ENCODE peak calls at places on chromosomes 5 and 9, in eight cellular contexts. One of them, this sample, is unnamed.

GRCh38 chr9:112332977-112333638 is at the start of gene PTBP3:
- DNase-seq in dermis blood vessel endothelial cell: peak
- DNase-seq in GM19239: peak
- DNase-seq in left cardiac atrium: peak
- DNase-seq in Right ventricle myocardium inferior: peak
- DNase-seq in activated CD4-positive, alpha-beta T cell treated with anti-CD3 and anti-CD28 coated beads, Interleukin-2, amount 50 U/mL, for 1 hour: peak
- DNase-seq in HS-27A: no peak
- DNase-seq in fibroblast of mammary gland: peak
- DNase-seq in this sample: peak

GRCh38 chr9:121985792-121986494 is 107.2 kb downstream of the TTLL11 start:
- DNase-seq in activated CD4-positive, alpha-beta T cell treated with anti-CD3 and anti-CD28 coated beads, Interleukin-2, amount 50 U/mL, for 1 hour: no peak
- DNase-seq in fibroblast of mammary gland: no peak
- DNase-seq in GM19239: no peak
- DNase-seq in left cardiac atrium: peak
- DNase-seq in dermis blood vessel endothelial cell: no peak
- DNase-seq in HS-27A: no peak
- DNase-seq in Right ventricle myocardium inferior: peak
- DNase-seq in this sample: no peak

GRCh38 chr9:11141357-11141756 is 528.6 kb upstream of the PTPRD start:
- DNase-seq in HS-27A: no peak
- DNase-seq in fibroblast of mammary gland: peak
- DNase-seq in GM19239: no peak
- DNase-seq in Right ventricle myocardium inferior: no peak
- DNase-seq in dermis blood vessel endothelial cell: no peak
- DNase-seq in left cardiac atrium: no peak
- DNase-seq in activated CD4-positive, alpha-beta T cell treated with anti-CD3 and anti-CD28 coated beads, Interleukin-2, amount 50 U/mL, for 1 hour: no peak
- DNase-seq in this sample: no peak

GRCh38 chr9:112360047-112360804 is 19.7 kb upstream of the HSDL2 start:
- DNase-seq in Right ventricle myocardium inferior: no peak
- DNase-seq in HS-27A: no peak
- DNase-seq in left cardiac atrium: no peak
- DNase-seq in activated CD4-positive, alpha-beta T cell treated with anti-CD3 and anti-CD28 coated beads, Interleukin-2, amount 50 U/mL, for 1 hour: no peak
- DNase-seq in fibroblast of mammary gland: peak
- DNase-seq in dermis blood vessel endothelial cell: peak
- DNase-seq in GM19239: no peak
- DNase-seq in this sample: no peak

GRCh38 chr9:135707449-135708138 is 5.6 kb downstream of the KCNT1 start:
- DNase-seq in left cardiac atrium: no peak
- DNase-seq in activated CD4-positive, alpha-beta T cell treated with anti-CD3 and anti-CD28 coated beads, Interleukin-2, amount 50 U/mL, for 1 hour: no peak
- DNase-seq in HS-27A: no peak
- DNase-seq in fibroblast of mammary gland: no peak
- DNase-seq in GM19239: no peak
- DNase-seq in Right ventricle myocardium inferior: no peak
- DNase-seq in dermis blood vessel endothelial cell: no peak
- DNase-seq in this sample: no peak

GRCh38 chr5:4413996-4414395 is 726.1 kb upstream of the ADAMTS16 start:
- DNase-seq in activated CD4-positive, alpha-beta T cell treated with anti-CD3 and anti-CD28 coated beads, Interleukin-2, amount 50 U/mL, for 1 hour: no peak
- DNase-seq in dermis blood vessel endothelial cell: no peak
- DNase-seq in HS-27A: no peak
- DNase-seq in GM19239: no peak
- DNase-seq in left cardiac atrium: no peak
- DNase-seq in fibroblast of mammary gland: no peak
- DNase-seq in Right ventricle myocardium inferior: no peak
- DNase-seq in this sample: no peak

GRCh38 chr5:177982072-177982727 is 13.8 kb downstream of the PROP1 start:
- DNase-seq in left cardiac atrium: no peak
- DNase-seq in HS-27A: no peak
- DNase-seq in dermis blood vessel endothelial cell: no peak
- DNase-seq in GM19239: no peak
- DNase-seq in Right ventricle myocardium inferior: no peak
- DNase-seq in activated CD4-positive, alpha-beta T cell treated with anti-CD3 and anti-CD28 coated beads, Interleukin-2, amount 50 U/mL, for 1 hour: peak
- DNase-seq in fibroblast of mammary gland: peak
- DNase-seq in this sample: no peak

GRCh38 chr5:140114341-140115185 is 654 bp downstream of the PURA start:
- DNase-seq in dermis blood vessel endothelial cell: peak
- DNase-seq in activated CD4-positive, alpha-beta T cell treated with anti-CD3 and anti-CD28 coated beads, Interleukin-2, amount 50 U/mL, for 1 hour: peak
- DNase-seq in Right ventricle myocardium inferior: peak
- DNase-seq in GM19239: no peak
- DNase-seq in left cardiac atrium: peak
- DNase-seq in fibroblast of mammary gland: peak
- DNase-seq in HS-27A: no peak
- DNase-seq in this sample: peak

GRCh38 chr9:111632051-111632450 is 917 bp downstream of the DNAJC25 start:
- DNase-seq in left cardiac atrium: no peak
- DNase-seq in GM19239: no peak
- DNase-seq in HS-27A: no peak
- DNase-seq in fibroblast of mammary gland: peak
- DNase-seq in dermis blood vessel endothelial cell: peak
- DNase-seq in activated CD4-positive, alpha-beta T cell treated with anti-CD3 and anti-CD28 coated beads, Interleukin-2, amount 50 U/mL, for 1 hour: no peak
- DNase-seq in Right ventricle myocardium inferior: no peak
- DNase-seq in this sample: no peak

GRCh38 chr5:81253875-81254274 is 20.8 kb downstream of the CKMT2 start:
- DNase-seq in activated CD4-positive, alpha-beta T cell treated with anti-CD3 and anti-CD28 coated beads, Interleukin-2, amount 50 U/mL, for 1 hour: no peak
- DNase-seq in fibroblast of mammary gland: no peak
- DNase-seq in Right ventricle myocardium inferior: no peak
- DNase-seq in dermis blood vessel endothelial cell: no peak
- DNase-seq in left cardiac atrium: no peak
- DNase-seq in GM19239: no peak
- DNase-seq in HS-27A: no peak
- DNase-seq in this sample: no peak

GRCh38 chr9:26310294-26310693 is 582.3 kb downstream of the CAAP1 start:
- DNase-seq in activated CD4-positive, alpha-beta T cell treated with anti-CD3 and anti-CD28 coated beads, Interleukin-2, amount 50 U/mL, for 1 hour: no peak
- DNase-seq in Right ventricle myocardium inferior: no peak
- DNase-seq in GM19239: no peak
- DNase-seq in HS-27A: no peak
- DNase-seq in dermis blood vessel endothelial cell: peak
- DNase-seq in left cardiac atrium: no peak
- DNase-seq in fibroblast of mammary gland: peak
- DNase-seq in this sample: no peak

GRCh38 chr5:79695501-79695900 is 5.9 kb downstream of the CMYA5 start:
- DNase-seq in dermis blood vessel endothelial cell: no peak
- DNase-seq in left cardiac atrium: no peak
- DNase-seq in fibroblast of mammary gland: no peak
- DNase-seq in HS-27A: no peak
- DNase-seq in activated CD4-positive, alpha-beta T cell treated with anti-CD3 and anti-CD28 coated beads, Interleukin-2, amount 50 U/mL, for 1 hour: no peak
- DNase-seq in Right ventricle myocardium inferior: no peak
- DNase-seq in GM19239: no peak
- DNase-seq in this sample: no peak

GRCh38 chr9:127384901-127385300 is 12.1 kb upstream of the SLC2A8 start:
- DNase-seq in fibroblast of mammary gland: no peak
- DNase-seq in GM19239: no peak
- DNase-seq in HS-27A: no peak
- DNase-seq in Right ventricle myocardium inferior: no peak
- DNase-seq in activated CD4-positive, alpha-beta T cell treated with anti-CD3 and anti-CD28 coated beads, Interleukin-2, amount 50 U/mL, for 1 hour: no peak
- DNase-seq in dermis blood vessel endothelial cell: no peak
- DNase-seq in left cardiac atrium: no peak
- DNase-seq in this sample: no peak

GRCh38 chr9:97109194-97109811 is 70.4 kb upstream of the CTSV start:
- DNase-seq in left cardiac atrium: peak
- DNase-seq in HS-27A: no peak
- DNase-seq in activated CD4-positive, alpha-beta T cell treated with anti-CD3 and anti-CD28 coated beads, Interleukin-2, amount 50 U/mL, for 1 hour: no peak
- DNase-seq in fibroblast of mammary gland: peak
- DNase-seq in GM19239: no peak
- DNase-seq in dermis blood vessel endothelial cell: peak
- DNase-seq in Right ventricle myocardium inferior: no peak
- DNase-seq in this sample: peak

GRCh38 chr5:95725937-95726810 is 5.0 kb upstream of the RHOBTB3 start:
- DNase-seq in dermis blood vessel endothelial cell: no peak
- DNase-seq in Right ventricle myocardium inferior: no peak
- DNase-seq in activated CD4-positive, alpha-beta T cell treated with anti-CD3 and anti-CD28 coated beads, Interleukin-2, amount 50 U/mL, for 1 hour: no peak
- DNase-seq in HS-27A: no peak
- DNase-seq in fibroblast of mammary gland: no peak
- DNase-seq in GM19239: no peak
- DNase-seq in left cardiac atrium: no peak
- DNase-seq in this sample: no peak

GRCh38 chr5:73375949-73376348 is 72.6 kb downstream of the FOXD1 start:
- DNase-seq in HS-27A: no peak
- DNase-seq in activated CD4-positive, alpha-beta T cell treated with anti-CD3 and anti-CD28 coated beads, Interleukin-2, amount 50 U/mL, for 1 hour: no peak
- DNase-seq in Right ventricle myocardium inferior: no peak
- DNase-seq in fibroblast of mammary gland: no peak
- DNase-seq in dermis blood vessel endothelial cell: no peak
- DNase-seq in GM19239: no peak
- DNase-seq in left cardiac atrium: no peak
- DNase-seq in this sample: no peak

GRCh38 chr9:131180454-131180853 is 55.1 kb downstream of the NUP214 start:
- DNase-seq in fibroblast of mammary gland: peak
- DNase-seq in activated CD4-positive, alpha-beta T cell treated with anti-CD3 and anti-CD28 coated beads, Interleukin-2, amount 50 U/mL, for 1 hour: no peak
- DNase-seq in Right ventricle myocardium inferior: no peak
- DNase-seq in dermis blood vessel endothelial cell: no peak
- DNase-seq in left cardiac atrium: no peak
- DNase-seq in GM19239: no peak
- DNase-seq in HS-27A: peak
- DNase-seq in this sample: no peak

GRCh38 chr5:77368367-77368766 is 123.7 kb downstream of the WDR41 start:
- DNase-seq in activated CD4-positive, alpha-beta T cell treated with anti-CD3 and anti-CD28 coated beads, Interleukin-2, amount 50 U/mL, for 1 hour: no peak
- DNase-seq in Right ventricle myocardium inferior: no peak
- DNase-seq in GM19239: no peak
- DNase-seq in fibroblast of mammary gland: no peak
- DNase-seq in dermis blood vessel endothelial cell: no peak
- DNase-seq in left cardiac atrium: peak
- DNase-seq in HS-27A: no peak
- DNase-seq in this sample: no peak

GRCh38 chr5:78824826-78825225 is 160.3 kb downstream of the ARSB start:
- DNase-seq in dermis blood vessel endothelial cell: no peak
- DNase-seq in HS-27A: no peak
- DNase-seq in Right ventricle myocardium inferior: no peak
- DNase-seq in left cardiac atrium: no peak
- DNase-seq in activated CD4-positive, alpha-beta T cell treated with anti-CD3 and anti-CD28 coated beads, Interleukin-2, amount 50 U/mL, for 1 hour: no peak
- DNase-seq in GM19239: no peak
- DNase-seq in fibroblast of mammary gland: peak
- DNase-seq in this sample: no peak

GRCh38 chr5:180335614-180336233 is 17.4 kb downstream of the GFPT2 start:
- DNase-seq in dermis blood vessel endothelial cell: no peak
- DNase-seq in activated CD4-positive, alpha-beta T cell treated with anti-CD3 and anti-CD28 coated beads, Interleukin-2, amount 50 U/mL, for 1 hour: no peak
- DNase-seq in Right ventricle myocardium inferior: no peak
- DNase-seq in fibroblast of mammary gland: no peak
- DNase-seq in HS-27A: no peak
- DNase-seq in left cardiac atrium: no peak
- DNase-seq in GM19239: no peak
- DNase-seq in this sample: no peak

GRCh38 chr5:173328896-173329369 is 719 bp upstream of the STC2 start:
- DNase-seq in GM19239: no peak
- DNase-seq in dermis blood vessel endothelial cell: peak
- DNase-seq in fibroblast of mammary gland: peak
- DNase-seq in HS-27A: no peak
- DNase-seq in Right ventricle myocardium inferior: no peak
- DNase-seq in left cardiac atrium: no peak
- DNase-seq in activated CD4-positive, alpha-beta T cell treated with anti-CD3 and anti-CD28 coated beads, Interleukin-2, amount 50 U/mL, for 1 hour: no peak
- DNase-seq in this sample: no peak

GRCh38 chr5:15365040-15365439 is 134.9 kb upstream of the FBXL7 start:
- DNase-seq in left cardiac atrium: no peak
- DNase-seq in HS-27A: no peak
- DNase-seq in fibroblast of mammary gland: peak
- DNase-seq in activated CD4-positive, alpha-beta T cell treated with anti-CD3 and anti-CD28 coated beads, Interleukin-2, amount 50 U/mL, for 1 hour: no peak
- DNase-seq in GM19239: no peak
- DNase-seq in Right ventricle myocardium inferior: no peak
- DNase-seq in dermis blood vessel endothelial cell: peak
- DNase-seq in this sample: no peak

GRCh38 chr9:90916147-90916734 is 114.6 kb downstream of the SYK start:
- DNase-seq in dermis blood vessel endothelial cell: no peak
- DNase-seq in HS-27A: no peak
- DNase-seq in fibroblast of mammary gland: peak
- DNase-seq in activated CD4-positive, alpha-beta T cell treated with anti-CD3 and anti-CD28 coated beads, Interleukin-2, amount 50 U/mL, for 1 hour: no peak
- DNase-seq in Right ventricle myocardium inferior: no peak
- DNase-seq in left cardiac atrium: no peak
- DNase-seq in GM19239: no peak
- DNase-seq in this sample: no peak

GRCh38 chr9:110021891-110022290 is 186.1 kb downstream of the C9orf152 start:
- DNase-seq in left cardiac atrium: no peak
- DNase-seq in Right ventricle myocardium inferior: no peak
- DNase-seq in fibroblast of mammary gland: no peak
- DNase-seq in HS-27A: no peak
- DNase-seq in activated CD4-positive, alpha-beta T cell treated with anti-CD3 and anti-CD28 coated beads, Interleukin-2, amount 50 U/mL, for 1 hour: no peak
- DNase-seq in GM19239: no peak
- DNase-seq in dermis blood vessel endothelial cell: peak
- DNase-seq in this sample: no peak